ENCODE peak calls at places on chromosomes 11 and 22, in seven cellular contexts. S, F, G, R, X, H and I are unnamed samples. For H3K4me1 and H3K9me3, the result is how much of the 10 kb centered on the place peaks cover.

GRCh38 chr11:72781313-72782080 is 12.3 kb downstream of the STARD10 start:
- DNase-seq in F (peak), R (no peak), S (peak), H (no peak), G (peak), X (no peak), I (no peak)

GRCh38 chr11:81647374-81647773 is 1086.3 kb downstream of the FAM181B start:
- DNase-seq in F (no peak), S (no peak), R (no peak), X (no peak), G (no peak), H (no peak), I (no peak)

GRCh38 chr22:22380098-22381030 is 128.2 kb downstream of the ZNF280B start:
- DNase-seq in F (no peak), H (no peak), G (no peak), S (no peak), X (no peak), R (no peak), I (no peak)

GRCh38 chr11:127670372-127670771 is 669.8 kb upstream of the KIRREL3 start:
- DNase-seq in X (no peak), H (no peak), G (no peak), S (no peak), F (no peak), R (no peak), I (no peak)

GRCh38 chr11:69292221-69292648 is 1.7 kb upstream of the MYEOV start:
- DNase-seq in F (no peak), H (no peak), G (no peak), R (no peak), X (no peak), S (no peak), I (no peak)

GRCh38 chr11:86463120-86463519 is 88.4 kb downstream of the CCDC81 start:
- DNase-seq in H (no peak), F (no peak), X (no peak), R (peak), S (no peak), G (no peak), I (no peak)

GRCh38 chr22:44884968-44885805 is 124.6 kb downstream of the PHF21B start:
- DNase-seq in S (no peak), H (no peak), R (no peak), F (no peak), G (no peak), X (no peak), I (no peak)

GRCh38 chr11:8281266-8281665 is 17.6 kb upstream of the LMO1 start:
- DNase-seq in S (no peak), X (no peak), G (no peak), R (no peak), F (no peak), H (no peak), I (no peak)

GRCh38 chr22:37403267-37403960 is 23.9 kb downstream of the ELFN2 start:
- DNase-seq in S (no peak), R (no peak), G (no peak), X (no peak), H (no peak), F (no peak), I (no peak)

GRCh38 chr11:65891180-65892136 is 985 bp downstream of the CCDC85B start:
- DNase-seq in R (no peak), S (no peak), H (peak), F (no peak), X (no peak), G (no peak), I (no peak)

GRCh38 chr11:36069576-36070214 is 125.8 kb downstream of the LDLRAD3 start:
- DNase-seq in H (no peak), R (peak), S (no peak), X (peak), F (no peak), G (no peak), I (no peak)

GRCh38 chr11:65496304-65497140 is 2.3 kb upstream of the MALAT1 start:
- DNase-seq in F (no peak), G (no peak), H (no peak), S (no peak), X (no peak), R (no peak), I (peak)

GRCh38 chr11:91857194-91857593 is 367.4 kb upstream of the FAT3 start:
- DNase-seq in H (no peak), X (no peak), R (peak), G (no peak), S (no peak), F (no peak), I (no peak)

GRCh38 chr11:45665206-45665932 is at the start of gene CHST1:
- DNase-seq in F (peak), H (peak), G (no peak), X (no peak), R (peak), S (peak), I (peak)

GRCh38 chr22:45844949-45845613 is 131.9 kb downstream of the WNT7B start:
- DNase-seq in G (no peak), X (no peak), F (no peak), S (no peak), R (no peak), H (no peak), I (no peak)

GRCh38 chr22:50610581-50610980 is 10.0 kb downstream of the MAPK8IP2 start:
- DNase-seq in F (no peak), G (no peak), R (no peak), X (no peak), H (no peak), S (no peak), I (no peak)

GRCh38 chr11:78228467-78228866 is 39.7 kb downstream of the USP35 start:
- DNase-seq in H (no peak), R (peak), G (no peak), S (no peak), F (peak), X (peak), I (no peak)

GRCh38 chr22:31160328-31160978 is 471 bp downstream of the RNF185 start:
- DNase-seq in R (no peak), F (peak), X (no peak), G (no peak), S (no peak), H (peak), I (no peak)

GRCh38 chr22:49907807-49908206 is 10.4 kb downstream of the ALG12 start:
- DNase-seq in H (no peak), X (no peak), F (no peak), S (no peak), R (no peak), G (no peak), I (no peak)

DNA sequence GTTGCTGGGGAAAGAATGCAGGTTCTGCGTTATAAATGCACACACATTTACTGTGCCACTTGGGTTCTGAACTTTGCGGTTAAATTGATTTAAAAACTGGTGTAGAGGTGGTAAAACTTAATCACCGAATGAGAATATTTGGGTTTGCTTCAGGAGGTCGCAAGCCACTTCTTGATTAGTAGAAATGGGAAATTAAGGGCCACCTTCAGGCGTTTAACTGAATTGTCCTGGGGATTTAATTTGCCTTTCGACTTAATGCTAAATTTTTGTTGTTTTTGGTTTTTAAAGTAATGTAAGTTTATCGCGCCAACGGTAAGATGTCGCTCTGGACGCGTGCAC is 460 bp upstream of the NCR3LG1 start:
- DNase-seq in S (no peak), R (no peak), H (no peak), X (no peak), G (no peak), F (no peak), I (no peak)
- H3K4me1 ChIP-seq in S (under half), R (under half), H (under half), X (under half), G (under half), F (under half), I (under half)

GRCh38 chr11:2643746-2644145 is 56.0 kb downstream of the KCNQ1OT1 start:
- DNase-seq in F (no peak), S (no peak), X (no peak), G (no peak), H (no peak), R (no peak), I (no peak)
- H3K9me3 ChIP-seq in F (under half), S (half or more), X (under half), G (under half), H (under half), R (under half), I (half or more)

DNA sequence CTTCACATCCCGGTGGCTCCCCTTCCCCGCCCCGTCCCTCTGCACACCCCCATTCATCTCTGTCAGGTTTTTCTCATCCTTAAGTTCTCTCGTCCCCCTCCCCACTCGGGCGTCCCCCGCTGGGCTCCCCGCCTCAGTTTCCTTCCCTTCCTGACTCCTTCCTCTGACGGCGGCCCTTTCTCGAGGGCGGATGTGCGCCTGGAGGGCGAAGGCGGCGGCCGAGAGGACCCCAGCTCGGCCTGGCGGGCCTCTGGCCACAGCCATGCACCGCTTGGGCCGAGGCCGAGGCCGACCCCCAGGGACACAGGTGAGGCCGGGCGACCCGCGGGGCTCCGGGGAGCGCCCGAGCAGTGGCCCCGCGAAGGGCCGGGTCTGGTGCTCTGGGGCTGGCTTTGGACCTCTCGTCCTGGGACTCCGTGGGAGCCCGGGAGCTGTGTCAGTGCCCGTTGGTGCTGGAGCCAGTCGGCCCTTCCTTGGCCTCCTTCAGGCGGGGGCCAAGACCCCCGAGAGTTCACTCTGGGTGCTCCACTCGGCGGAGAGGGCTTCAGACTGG is 2.9 kb downstream of the PHLDB1 start:
- DNase-seq in F (no peak), X (no peak), S (peak), R (no peak), G (no peak), H (no peak), I (peak)
- H3K4me3 ChIP-seq in F (peak), X (peak), S (peak), R (no peak), G (peak), H (peak), I (peak)

GRCh38 chr11:10655227-10655626 is 38.3 kb downstream of the IRAG1 start:
- DNase-seq in H (no peak), S (no peak), G (no peak), F (no peak), R (no peak), X (no peak), I (no peak)
- H3K4me1 ChIP-seq in H (half or more), S (half or more), G (under half), F (under half), R (under half), X (under half), I (under half)

DNA sequence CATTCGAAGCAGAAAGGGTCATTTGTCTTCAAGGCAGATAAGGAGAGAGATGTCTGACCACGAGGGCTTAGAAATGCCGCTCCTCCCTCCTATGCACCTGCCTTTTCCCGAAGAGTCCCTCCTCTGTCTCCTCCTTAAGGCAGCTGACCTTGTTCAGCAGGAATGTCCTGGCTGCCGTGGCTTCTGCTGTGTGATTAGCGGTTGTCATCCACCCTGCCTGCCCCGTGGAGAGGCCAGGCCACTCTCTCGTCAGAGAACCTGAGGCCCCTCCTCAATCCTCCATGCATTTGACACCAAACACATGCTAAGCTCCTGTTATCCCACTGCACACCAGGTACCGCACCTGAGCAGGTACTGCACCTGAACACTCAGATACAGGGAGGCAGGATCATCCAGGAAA is 834.6 kb downstream of the TBC1D22A start:
- DNase-seq in R (no peak), G (no peak), H (no peak), S (no peak), F (no peak), X (no peak), I (no peak)
- H3K9me3 ChIP-seq in R (under half), G (under half), H (under half), S (under half), F (under half), X (under half), I (under half)

DNA sequence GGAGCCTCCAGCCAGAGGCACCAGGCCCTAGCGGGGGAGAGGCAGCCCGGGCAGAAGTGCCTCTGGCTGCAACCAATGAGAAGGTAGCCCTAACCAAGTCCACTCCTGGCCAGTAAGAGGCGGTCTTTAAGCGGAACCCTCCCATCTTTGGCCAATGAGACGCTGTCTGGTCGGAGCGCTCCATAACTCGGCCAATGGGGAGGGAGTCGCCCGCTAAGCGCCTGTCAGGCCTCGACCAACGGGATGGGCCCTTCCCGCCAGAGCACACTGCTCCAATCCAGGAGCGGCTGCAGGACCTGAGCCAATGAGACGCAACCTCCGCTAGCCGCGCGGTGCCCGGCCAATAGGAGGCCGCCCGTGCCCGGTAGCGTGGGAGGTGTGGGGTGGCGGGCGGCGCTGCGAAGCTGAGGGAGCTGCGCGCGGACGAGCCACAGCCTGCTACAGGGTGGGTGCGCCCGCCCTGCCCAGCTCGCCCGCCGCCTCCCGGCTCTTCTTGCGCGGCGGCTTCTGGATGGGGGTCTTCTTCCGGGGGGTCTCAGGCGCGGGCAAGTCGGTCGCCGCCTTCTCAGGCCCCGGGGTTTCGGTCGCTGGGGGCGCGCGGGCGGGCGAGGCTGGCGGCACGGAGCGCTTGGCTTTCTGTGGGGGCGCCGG is 12.6 kb downstream of the SCARF2 start:
- DNase-seq in X (no peak), G (no peak), S (no peak), H (peak), R (no peak), F (no peak), I (peak)
- H3K4me3 ChIP-seq in X (no peak), G (no peak), S (peak), H (peak), R (no peak), F (no peak), I (no peak)

GRCh38 chr22:42949159-42949558 is 65.8 kb downstream of the PACSIN2 start:
- DNase-seq in F (no peak), X (no peak), S (no peak), H (peak), G (no peak), R (peak), I (no peak)

GRCh38 chr22:42950281-42950680 is 64.7 kb downstream of the PACSIN2 start:
- DNase-seq in F (no peak), R (no peak), S (no peak), G (no peak), X (no peak), H (no peak), I (no peak)

GRCh38 chr22:42948205-42948804 is 66.6 kb downstream of the PACSIN2 start:
- DNase-seq in R (no peak), H (no peak), F (no peak), S (no peak), X (no peak), G (no peak), I (no peak)

GRCh38 chr22:42947211-42947990 is 67.5 kb downstream of the PACSIN2 start:
- DNase-seq in F (peak), S (peak), G (no peak), X (no peak), R (peak), H (peak), I (no peak)

DNA sequence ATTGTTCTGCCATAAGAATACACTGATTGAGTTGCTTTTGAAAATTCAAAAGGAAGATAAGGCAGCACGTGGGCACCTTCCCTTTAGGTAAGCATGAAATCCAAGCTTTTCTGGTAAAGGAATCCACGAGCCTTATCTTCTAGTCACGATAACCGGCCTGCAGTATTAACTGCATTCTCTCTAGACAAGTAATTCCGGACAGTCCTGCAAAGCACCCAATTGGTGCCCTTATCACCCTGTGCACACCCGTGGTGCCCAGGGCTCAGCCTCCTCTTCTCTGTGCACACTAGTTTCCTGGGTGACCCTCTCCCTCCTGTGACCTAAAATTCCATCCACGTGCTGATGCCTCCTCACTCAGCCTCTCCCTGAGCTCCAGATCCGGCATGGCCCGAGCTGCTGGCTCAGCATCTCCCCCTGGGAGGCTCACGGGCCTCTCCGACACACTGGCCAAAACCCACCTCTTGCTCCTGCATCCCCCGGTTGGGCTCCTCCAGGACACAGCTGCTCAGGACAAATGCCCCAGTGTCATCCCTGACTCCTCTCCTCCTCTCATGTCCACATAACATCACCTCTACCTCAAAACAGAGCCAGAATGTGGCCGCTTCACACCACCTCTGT is 63.7 kb downstream of the PACSIN2 start:
- DNase-seq in F (no peak), G (no peak), S (no peak), R (no peak), X (no peak), H (no peak), I (no peak)
- H3K4me1 ChIP-seq in F (half or more), G (under half), S (half or more), R (under half), X (under half), H (half or more), I (under half)